ENCODE peak calls at places on chromosomes 4 and X, in seven cellular contexts. P is lower lobe of right lung, X is prostate gland, L is heart left ventricle, F is body of pancreas, G is HFF-Myc, N is fibroblast of lung. T is an unnamed sample.

GRCh38 chr4:62133498-62133897 is 933.4 kb downstream of the ADGRL3 start:
- DNase-seq in P (no peak), X (no peak), F (no peak), G (no peak), L (no peak), N (no peak), T (no peak)

GRCh38 chrX:69264134-69264533 is 98.9 kb upstream of the PJA1 start:
- DNase-seq in G (no peak), X (no peak), L (no peak), P (no peak), N (no peak), F (no peak), T (no peak)

GRCh38 chr4:103008875-103009729 is 10.4 kb downstream of the SLC9B1 start:
- DNase-seq in F (no peak), G (peak; percentile 69), X (peak; percentile 42), L (no peak), N (peak; percentile 53), P (no peak), T (no peak)

GRCh38 chr4:4386296-4386735 is 586 bp upstream of the NSG1 start:
- DNase-seq in F (no peak), L (no peak), P (no peak), G (no peak), X (no peak), N (no peak), T (no peak)

GRCh38 chrX:30304866-30305265 is 4.3 kb downstream of the NR0B1 start:
- DNase-seq in P (no peak), N (no peak), L (no peak), F (no peak), X (no peak), G (no peak), T (no peak)

GRCh38 chrX:9885150-9885549 is 82.0 kb upstream of the CLDN34 start:
- DNase-seq in F (peak; percentile 72), N (peak; percentile 55), L (peak; percentile 75), P (peak; percentile 77), G (no peak), X (peak; percentile 35), T (peak; percentile 66)

GRCh38 chr4:76758290-76758882 is 139.6 kb downstream of the SOWAHB start:
- DNase-seq in L (no peak), P (no peak), X (no peak), G (peak; percentile 86), F (peak; percentile 54), N (peak; percentile 71), T (no peak)

GRCh38 chrX:16148896-16149295 is 18.4 kb upstream of the MAGEB17 start:
- DNase-seq in X (no peak), G (no peak), F (no peak), P (no peak), L (no peak), N (peak; percentile 25), T (no peak)

GRCh38 chr4:165992263-165992662 is 119.2 kb downstream of the TLL1 start:
- DNase-seq in N (no peak), P (no peak), G (no peak), F (no peak), X (no peak), L (no peak), T (no peak)

GRCh38 chr4:154416183-154416543 is 75.4 kb downstream of the DCHS2 start:
- DNase-seq in N (peak; percentile 1), G (no peak), L (peak; percentile 51), P (no peak), X (no peak), F (peak; percentile 40), T (no peak)

GRCh38 chrX:53403535-53403934 is 18.9 kb downstream of the SMC1A start:
- DNase-seq in G (no peak), N (no peak), F (no peak), L (no peak), P (no peak), X (no peak), T (no peak)

GRCh38 chr4:78121338-78121904 is 64.3 kb downstream of the FRAS1 start:
- DNase-seq in G (no peak), L (peak; percentile 52), X (peak; percentile 17), N (no peak), F (peak; percentile 5), P (peak; percentile 69), T (no peak)

GRCh38 chrX:136711147-136711546 is 63.2 kb downstream of the CD40LG start:
- DNase-seq in X (peak; percentile 14), F (peak; percentile 16), P (peak; percentile 43), N (no peak), G (no peak), L (peak; percentile 57), T (peak; percentile 38)

GRCh38 chrX:132592880-132593279 is 104.0 kb upstream of the MBNL3 start:
- DNase-seq in G (no peak), P (no peak), F (peak; percentile 26), L (no peak), X (no peak), N (no peak), T (no peak)

GRCh38 chrX:30965751-30966150 is 76.7 kb upstream of the TAB3 start:
- DNase-seq in N (no peak), F (no peak), X (no peak), G (no peak), P (no peak), L (no peak), T (no peak)

GRCh38 chr4:123741906-123742305 is 345.3 kb downstream of the SPRY1 start:
- DNase-seq in N (peak; percentile 35), F (no peak), L (no peak), P (no peak), G (no peak), X (no peak), T (no peak)

GRCh38 chr4:4869731-4870483 is 10.4 kb downstream of the MSX1 start:
- DNase-seq in L (no peak), G (no peak), N (no peak), P (no peak), X (no peak), F (no peak), T (no peak)

GRCh38 chrX:1673337-1673736 is 58.5 kb downstream of the ASMT start:
- DNase-seq in G (no peak), P (no peak), L (no peak), N (no peak), F (peak; percentile 39), X (no peak), T (no peak)

GRCh38 chr4:153931804-153932203 is 142.9 kb upstream of the SFRP2 start:
- DNase-seq in X (no peak), F (no peak), L (no peak), N (peak; percentile 3), P (no peak), G (no peak), T (no peak)

GRCh38 chr4:110155632-110156031 is 42.8 kb downstream of the ELOVL6 start:
- DNase-seq in P (no peak), F (no peak), N (peak; percentile 36), X (no peak), G (no peak), L (no peak), T (no peak)

DNA sequence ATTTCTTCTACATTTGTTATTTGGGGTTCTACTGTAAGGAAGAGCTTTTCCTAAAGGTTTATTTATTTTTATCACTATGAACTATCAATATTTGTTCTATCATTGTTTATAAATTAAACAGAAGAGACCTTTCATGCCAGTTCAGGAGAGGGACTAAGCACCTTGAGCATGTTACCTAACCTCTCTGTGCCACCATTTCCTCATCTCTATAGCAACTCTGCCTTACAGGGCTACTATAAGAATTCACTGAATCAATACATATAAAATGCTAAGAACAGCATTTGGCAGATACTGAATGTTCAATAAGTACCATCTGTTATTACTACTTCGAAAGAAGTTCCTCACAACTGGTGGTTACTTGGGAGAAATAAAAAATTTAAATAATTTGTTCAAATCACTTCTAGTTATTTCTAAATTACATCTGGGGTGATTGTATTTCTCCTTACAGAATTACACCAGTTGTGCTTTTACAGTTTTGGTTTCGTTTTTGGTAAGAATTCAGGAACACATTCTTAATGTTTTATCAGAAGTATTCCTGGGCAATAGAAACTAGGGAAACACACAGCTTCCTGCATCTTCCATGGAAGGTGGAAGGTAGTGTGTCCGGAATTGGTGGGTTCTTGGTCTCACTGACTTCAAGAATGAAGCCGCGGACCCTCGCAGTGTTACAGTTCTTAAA is 32.9 kb downstream of the EREG start:
- DNase-seq in F (no peak), L (no peak), P (no peak), N (no peak), X (no peak), G (no peak), T (no peak)
- H3K4me3 ChIP-seq in F (no peak overlapping the region), L (peak overlapping the region; percentile 20), P (peak overlapping the region; percentile 43), N (peak overlapping the region; percentile 22), X (peak overlapping the region; percentile 24), G (no peak overlapping the region), T (peak overlapping the region; percentile 13)

GRCh38 chr4:176795441-176795840 is 2.7 kb upstream of the VEGFC start:
- DNase-seq in N (no peak), X (no peak), G (no peak), F (no peak), L (no peak), P (no peak), T (no peak)

GRCh38 chr4:176805155-176805554 is 12.4 kb upstream of the VEGFC start:
- DNase-seq in P (no peak), N (peak; percentile 33), G (no peak), L (no peak), X (no peak), F (no peak), T (no peak)

GRCh38 chr4:176799653-176800052 is 6.9 kb upstream of the VEGFC start:
- DNase-seq in N (peak; percentile 69), G (no peak), L (no peak), X (no peak), F (no peak), P (no peak), T (no peak)

GRCh38 chr4:176800891-176801534 is 8.3 kb upstream of the VEGFC start:
- DNase-seq in N (peak; percentile 54), P (no peak), L (no peak), G (no peak), X (peak; percentile 23), F (no peak), T (no peak)
- TF ChIP-seq CTCF in N (no peak), P (no peak), L (no peak), G (no peak), X (no peak), F (no peak), T (no peak)

DNA sequence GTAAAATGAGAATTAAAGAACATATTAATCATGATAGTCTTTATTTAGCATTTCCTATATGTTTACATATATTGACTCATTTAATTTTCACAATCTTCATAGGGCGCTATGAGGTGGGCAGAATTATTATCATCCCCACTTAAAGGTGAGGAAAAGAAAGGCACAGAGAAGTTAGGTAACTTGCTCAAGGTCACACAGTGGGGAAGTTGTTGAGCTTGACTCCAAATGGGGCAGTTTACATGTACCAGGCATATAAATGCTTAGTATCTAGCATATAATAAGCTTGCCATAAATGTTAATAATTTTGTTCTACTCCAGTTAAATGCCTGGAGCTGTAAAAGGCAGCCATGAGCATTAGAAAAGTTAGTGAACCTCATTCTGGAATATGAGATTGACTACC is 1.5 kb downstream of the CMC4 start:
- DNase-seq in L (no peak), X (no peak), P (no peak), N (no peak), G (no peak), F (no peak), T (no peak)
- H3K4me3 ChIP-seq in L (peak overlapping the region; percentile 94), X (no peak overlapping the region), P (peak overlapping the region; percentile 63), N (peak overlapping the region; percentile 63), G (peak overlapping the region; percentile 60), F (no peak overlapping the region), T (peak overlapping the region; percentile 56)

DNA sequence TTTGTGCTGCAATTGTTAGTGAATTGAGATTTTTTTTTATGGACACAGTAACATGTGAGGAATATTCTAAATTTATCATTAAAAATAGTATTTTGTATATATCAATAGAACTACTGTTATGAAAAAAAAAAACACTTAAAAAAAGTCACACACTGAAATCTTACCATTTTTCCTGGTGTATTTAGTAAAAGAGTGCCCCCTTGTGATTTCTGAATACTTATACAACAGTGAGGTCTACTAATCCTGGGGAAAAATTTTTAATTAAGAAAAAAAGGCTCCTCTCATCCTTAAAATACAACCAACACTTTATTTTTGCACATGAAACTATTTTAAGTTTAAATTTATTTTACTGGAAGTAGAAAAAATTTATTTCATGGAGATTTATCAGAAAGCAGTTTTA is 56.4 kb upstream of the SPOCK3 start:
- DNase-seq in F (no peak), P (no peak), G (no peak), X (no peak), N (peak; percentile 23), L (no peak), T (no peak)
- TF ChIP-seq CTCF in F (no peak), P (peak; percentile 31), G (no peak), X (peak; percentile 41), N (no peak), L (peak; percentile 49), T (peak; percentile 35)

T was measured in right lobe of liver.